ENCODE peak calls at places on chromosome 6, in four cellular contexts. W, A, G and Y are unnamed samples. For H4K20me1, the result is how much of the 10 kb centered on the place peaks cover.

GRCh38 chr6:99618649-99619408 is 12.2 kb downstream of the PRDM13 start:
- DNase-seq in A (no peak), W (no peak), G (no peak), Y (peak)

GRCh38 chr6:4133941-4134838 is 1.2 kb downstream of the ECI2 start:
- DNase-seq in G (no peak), A (peak), W (peak), Y (peak)

GRCh38 chr6:52910091-52910490 is 593 bp upstream of the GSTA3 start:
- DNase-seq in G (no peak), A (no peak), W (no peak), Y (no peak)

GRCh38 chr6:37554480-37554819 is 54.8 kb upstream of the CCDC167 start:
- DNase-seq in G (no peak), W (no peak), A (no peak), Y (no peak)

GRCh38 chr6:166007349-166008263 is 160.0 kb downstream of the TBXT start:
- DNase-seq in W (no peak), G (no peak), A (no peak), Y (peak)

GRCh38 chr6:36926711-36927110 is 27.8 kb upstream of the PI16 start:
- DNase-seq in A (no peak), W (no peak), G (no peak), Y (no peak)

GRCh38 chr6:169858293-169858934 is 107.0 kb downstream of the ERMARD start:
- DNase-seq in W (no peak), A (no peak), G (no peak), Y (no peak)

GRCh38 chr6:34834789-34835518 is 43.1 kb downstream of the BLTP3A start:
- DNase-seq in A (peak), W (no peak), G (no peak), Y (no peak)

GRCh38 chr6:23980965-23981364 is 145.1 kb upstream of the NRSN1 start:
- DNase-seq in G (no peak), A (no peak), W (no peak), Y (no peak)

GRCh38 chr6:131776986-131777385 is 30.8 kb upstream of the ENPP1 start:
- DNase-seq in A (no peak), G (no peak), W (peak), Y (no peak)

GRCh38 chr6:53398541-53399344 is 50.0 kb upstream of the ELOVL5 start:
- DNase-seq in G (no peak), A (no peak), W (no peak), Y (no peak)

GRCh38 chr6:157461000-157461915 is 80.3 kb downstream of the ZDHHC14 start:
- DNase-seq in A (peak), G (peak), W (peak), Y (no peak)

GRCh38 chr6:25713802-25714201 is 40.7 kb upstream of the SLC17A4 start:
- DNase-seq in W (no peak), G (no peak), A (no peak), Y (peak)

GRCh38 chr6:20998748-20999448 is 464.6 kb downstream of the CDKAL1 start:
- DNase-seq in G (no peak), A (no peak), W (no peak), Y (no peak)

GRCh38 chr6:41937881-41938574 is 3.6 kb downstream of the CCND3 start:
- DNase-seq in A (peak), W (no peak), G (no peak), Y (no peak)

GRCh38 chr6:21533678-21534077 is 59.9 kb upstream of the SOX4 start:
- DNase-seq in G (no peak), A (no peak), W (no peak), Y (no peak)

GRCh38 chr6:88166901-88167624 is 916 bp upstream of the CNR1 start:
- DNase-seq in A (no peak), W (no peak), G (no peak), Y (peak)

GRCh38 chr6:137224890-137225198 is 5.7 kb upstream of the IFNGR1 start:
- DNase-seq in G (peak), A (no peak), W (no peak), Y (no peak)

GRCh38 chr6:42629845-42630244 is 66.0 kb downstream of the UBR2 start:
- DNase-seq in A (no peak), W (no peak), G (peak), Y (no peak)

GRCh38 chr6:139600919-139601470 is 226.5 kb upstream of the CITED2 start:
- DNase-seq in G (peak), W (no peak), A (peak), Y (no peak)

GRCh38 chr6:49326337-49326736 is 136.7 kb downstream of the MMUT start:
- DNase-seq in A (no peak), G (no peak), W (no peak), Y (no peak)

GRCh38 chr6:51812231-51812630 is 275.2 kb downstream of the PKHD1 start:
- DNase-seq in G (no peak), A (no peak), W (no peak), Y (no peak)

GRCh38 chr6:97765480-97765879 is 482.5 kb upstream of the MMS22L start:
- DNase-seq in W (no peak), G (no peak), A (no peak), Y (no peak)

GRCh38 chr6:37667050-37667814 is 30.5 kb downstream of the MDGA1 start:
- DNase-seq in A (peak), G (no peak), W (no peak), Y (no peak)

GRCh38 chr6:44004625-44005506 is 122.4 kb downstream of the MRPL14 start:
- DNase-seq in W (no peak), A (peak), G (no peak), Y (peak)

GRCh38 chr6:110036408-110037302 is 58.5 kb downstream of the GPR6 start:
- DNase-seq in G (no peak), A (no peak), W (no peak), Y (no peak)

GRCh38 chr6:107275330-107275865 is 160.1 kb upstream of the BEND3 start:
- DNase-seq in G (no peak), A (peak), W (no peak), Y (no peak)

GRCh38 chr6:108609276-108609769 is 48.6 kb downstream of the FOXO3 start:
- DNase-seq in A (no peak), W (no peak), G (no peak), Y (no peak)

GRCh38 chr6:15426926-15427325 is 181.1 kb downstream of the JARID2 start:
- DNase-seq in W (no peak), A (no peak), G (no peak), Y (no peak)
- H4K20me1 ChIP-seq in W (under half), A (under half), G (under half), Y (under half)

GRCh38 chr6:81752969-81753708 is 658 bp upstream of the TENT5A start:
- DNase-seq in W (peak), A (peak), G (no peak), Y (peak)
- TF ChIP-seq SMC3 in W (no peak), A (no peak), G (no peak), Y (no peak)

GRCh38 chr6:149320745-149321240 is 3.3 kb downstream of the TAB2 start:
- DNase-seq in G (no peak), W (no peak), A (no peak), Y (no peak)

GRCh38 chr6:149316740-149317655 is 514 bp upstream of the TAB2 start:
- DNase-seq in G (peak), A (peak), W (peak), Y (peak)

GRCh38 chr6:149318581-149319286 is 1.2 kb downstream of the TAB2 start:
- DNase-seq in A (peak), W (peak), G (no peak), Y (peak)

GRCh38 chr6:149317656-149318571 is at the start of gene TAB2:
- DNase-seq in G (no peak), W (no peak), A (peak), Y (peak)

GRCh38 chr6:149319413-149319812 is 1.9 kb downstream of the TAB2 start:
- DNase-seq in G (no peak), W (no peak), A (no peak), Y (no peak)
- TF ChIP-seq GABPA in G (no peak), W (no peak), A (no peak), Y (no peak)

GRCh38 chr6:90621581-90621980 is 34.7 kb upstream of the MAP3K7 start:
- DNase-seq in A (no peak), W (no peak), G (no peak), Y (no peak)
- H4K20me1 ChIP-seq in A (under half), W (under half), G (under half), Y (under half)

DNA sequence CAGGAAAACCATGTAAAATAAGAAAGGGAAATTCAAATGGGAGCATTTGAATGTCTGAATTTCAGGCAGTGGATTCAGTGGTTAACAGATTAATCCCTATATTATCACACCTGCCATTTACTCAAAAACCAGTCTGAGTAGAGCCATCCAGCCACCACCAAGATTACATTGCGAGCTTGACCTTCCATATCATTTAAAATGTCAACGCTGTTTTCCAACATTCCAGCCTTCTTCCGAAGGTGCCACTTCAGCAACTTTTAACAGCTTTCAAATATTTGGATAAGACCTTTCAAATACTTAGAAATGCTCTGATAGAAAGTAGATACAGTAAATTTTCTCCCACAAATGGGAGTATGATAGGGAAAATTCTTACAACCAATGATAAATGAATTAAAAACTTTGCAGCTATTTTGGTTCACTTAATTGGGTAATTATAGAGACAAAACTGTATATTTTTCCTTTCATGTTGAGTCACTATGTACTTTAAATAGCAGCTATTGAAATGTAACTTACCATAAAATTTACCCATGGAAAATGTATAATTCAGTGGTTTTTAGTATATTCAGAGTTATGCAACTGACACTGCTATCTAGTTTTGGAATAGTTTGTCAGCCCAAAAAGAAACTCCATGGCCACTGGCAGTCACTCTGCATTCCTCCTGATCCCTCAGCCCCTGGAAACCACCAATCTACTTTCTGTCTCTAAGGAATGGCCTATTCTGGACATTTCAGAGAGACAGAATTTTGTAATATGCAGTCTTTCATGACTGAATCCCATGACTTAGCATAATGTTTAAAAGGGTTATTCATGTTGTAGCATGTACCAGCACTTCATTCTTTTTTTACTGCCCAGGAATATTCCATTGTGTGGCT is 21.6 kb downstream of the EZR start:
- DNase-seq in A (no peak), G (no peak), W (no peak), Y (no peak)
- TF ChIP-seq SMC3 in A (no peak), G (no peak), W (no peak), Y (no peak)

GRCh38 chr6:162463573-162463972 is 264.0 kb downstream of the PRKN start:
- DNase-seq in W (no peak), A (no peak), G (no peak), Y (no peak)
- TF ChIP-seq GABPA in W (no peak), A (no peak), G (no peak), Y (no peak)

GRCh38 chr6:30282522-30282921 is 44.2 kb upstream of the TRIM39 start:
- DNase-seq in G (no peak), A (no peak), W (no peak), Y (no peak)

GRCh38 chr6:30287139-30287538 is 39.6 kb upstream of the TRIM39 start:
- DNase-seq in G (no peak), A (no peak), W (no peak), Y (no peak)

DNA sequence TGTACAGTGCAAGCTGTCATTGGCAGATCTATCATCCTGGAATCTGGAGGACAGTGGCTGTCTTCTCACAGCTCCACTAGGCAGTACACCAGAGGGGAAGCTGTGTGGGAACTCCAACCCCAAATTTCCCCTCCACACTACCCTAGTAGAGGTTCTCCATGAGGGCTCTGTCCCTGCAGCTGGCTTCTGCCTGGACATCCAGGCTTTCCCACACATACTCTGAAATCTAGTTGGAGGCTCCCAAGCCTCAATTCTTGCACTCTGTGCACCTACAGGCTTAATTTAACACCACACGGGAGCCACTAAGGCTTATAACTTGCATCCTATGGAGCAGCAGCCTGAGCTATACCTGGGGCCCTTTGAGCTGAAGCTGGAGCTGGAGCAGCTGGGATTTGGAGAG is 43.0 kb upstream of the TRIM39 start:
- DNase-seq in W (no peak), A (no peak), G (no peak), Y (no peak)
- H4K20me1 ChIP-seq in W (under half), A (under half), G (under half), Y (under half)

GRCh38 chr6:90249044-90249443 is 47.6 kb downstream of the BACH2 start:
- DNase-seq in G (no peak), A (no peak), W (no peak), Y (no peak)
- TF ChIP-seq SMC3 in G (no peak), A (no peak), W (no peak), Y (no peak)